ENCODE peak calls at places on chromosomes 16 and 17, in eight cellular contexts. S is mesothelial cell of epicardium, W is A549, D is Peyer's patch, N is K562, R is heart left ventricle, Y is fibroblast of lung, U is WERI-Rb-1. P is an unnamed sample.

GRCh38 chr16:22141746-22142145 is 20.6 kb upstream of the SDR42E2 start:
- DNase-seq in S (no peak), N (peak; percentile 34), D (no peak), Y (no peak), U (peak; percentile 46), W (peak; percentile 54), R (no peak), P (peak; percentile 21)

GRCh38 chr17:82601447-82602000 is 46.7 kb downstream of the WDR45B start:
- DNase-seq in N (no peak), D (no peak), R (no peak), S (no peak), U (no peak), Y (no peak), W (no peak), P (no peak)

GRCh38 chr17:69123626-69124025 is 18.1 kb downstream of the ABCA6 start:
- DNase-seq in S (no peak), N (no peak), R (no peak), W (no peak), D (no peak), U (no peak), Y (no peak), P (no peak)

GRCh38 chr17:43033947-43034622 is 9.1 kb downstream of the RND2 start:
- DNase-seq in D (no peak), W (no peak), R (no peak), N (no peak), S (no peak), Y (no peak), U (peak; percentile 55), P (no peak)

GRCh38 chr17:4453821-4454591 is 20.3 kb downstream of the SPNS3 start:
- DNase-seq in W (no peak), S (no peak), Y (no peak), U (no peak), N (no peak), R (no peak), D (no peak), P (no peak)

GRCh38 chr16:64412578-64413280 is 709.1 kb downstream of the CDH11 start:
- DNase-seq in Y (peak; percentile 30), R (no peak), D (no peak), W (no peak), U (no peak), N (no peak), S (no peak), P (no peak)

GRCh38 chr16:49858200-49859129 is 2.6 kb upstream of the ZNF423 start:
- DNase-seq in S (peak; percentile 70), Y (no peak), N (no peak), D (no peak), U (peak; percentile 91), W (peak; percentile 21), R (peak; percentile 68), P (peak; percentile 53)

GRCh38 chr17:14010999-14011692 is 58.2 kb upstream of the COX10 start:
- DNase-seq in R (no peak), N (no peak), W (no peak), U (no peak), Y (no peak), D (no peak), S (no peak), P (no peak)

GRCh38 chr16:82655315-82655714 is 28.5 kb downstream of the CDH13 start:
- DNase-seq in S (no peak), W (no peak), U (no peak), Y (peak; percentile 85), R (peak; percentile 39), N (no peak), D (peak; percentile 65), P (no peak)

GRCh38 chr17:76432712-76433336 is 20.1 kb downstream of the UBE2O start:
- DNase-seq in U (no peak), S (no peak), W (peak; percentile 40), N (no peak), D (no peak), Y (no peak), R (no peak), P (no peak)

GRCh38 chr17:45430738-45431530 is 1.7 kb downstream of the ARHGAP27 start:
- DNase-seq in W (no peak), D (peak; percentile 65), U (no peak), R (no peak), Y (no peak), N (peak; percentile 24), S (peak; percentile 74), P (no peak)

GRCh38 chr17:7888184-7888920 is at the start of gene CHD3:
- DNase-seq in S (peak; percentile 58), U (no peak), D (peak; percentile 18), N (peak; percentile 31), W (no peak), R (no peak), Y (peak; percentile 38), P (no peak)

GRCh38 chr16:57571098-57571497 is 28.7 kb downstream of the ADGRG5 start:
- DNase-seq in W (no peak), Y (no peak), D (peak; percentile 8), N (no peak), U (no peak), R (no peak), S (no peak), P (no peak)

GRCh38 chr16:87347932-87348615 is 30.9 kb upstream of the C16orf95 start:
- DNase-seq in D (no peak), U (no peak), S (no peak), Y (no peak), N (no peak), W (no peak), R (no peak), P (no peak)
- TF ChIP-seq CTCF in D (no peak), U (no peak), S (no peak), Y (no peak), N (no peak), W (no peak), R (no peak), P (no peak)

GRCh38 chr16:3153077-3153368 is 18.2 kb downstream of the ZNF213 start:
- DNase-seq in U (no peak), D (no peak), S (no peak), N (no peak), Y (no peak), R (no peak), W (no peak), P (no peak)

GRCh38 chr16:3149630-3150345 is 15.0 kb downstream of the ZNF213 start:
- DNase-seq in R (peak; percentile 78), S (peak; percentile 77), N (peak; percentile 88), Y (peak; percentile 61), W (peak; percentile 83), U (peak; percentile 76), D (peak; percentile 68), P (peak; percentile 79)

GRCh38 chr16:3152022-3152272 is 17.1 kb downstream of the ZNF213 start:
- DNase-seq in Y (no peak), D (no peak), U (no peak), W (no peak), S (no peak), R (peak; percentile 16), N (no peak), P (no peak)

GRCh38 chr16:3150346-3151218 is 15.8 kb downstream of the ZNF213 start:
- DNase-seq in W (peak; percentile 97), Y (peak; percentile 96), S (peak; percentile 100), N (peak; percentile 97), R (peak; percentile 94), U (peak; percentile 96), D (peak; percentile 95), P (peak; percentile 99)

DNA sequence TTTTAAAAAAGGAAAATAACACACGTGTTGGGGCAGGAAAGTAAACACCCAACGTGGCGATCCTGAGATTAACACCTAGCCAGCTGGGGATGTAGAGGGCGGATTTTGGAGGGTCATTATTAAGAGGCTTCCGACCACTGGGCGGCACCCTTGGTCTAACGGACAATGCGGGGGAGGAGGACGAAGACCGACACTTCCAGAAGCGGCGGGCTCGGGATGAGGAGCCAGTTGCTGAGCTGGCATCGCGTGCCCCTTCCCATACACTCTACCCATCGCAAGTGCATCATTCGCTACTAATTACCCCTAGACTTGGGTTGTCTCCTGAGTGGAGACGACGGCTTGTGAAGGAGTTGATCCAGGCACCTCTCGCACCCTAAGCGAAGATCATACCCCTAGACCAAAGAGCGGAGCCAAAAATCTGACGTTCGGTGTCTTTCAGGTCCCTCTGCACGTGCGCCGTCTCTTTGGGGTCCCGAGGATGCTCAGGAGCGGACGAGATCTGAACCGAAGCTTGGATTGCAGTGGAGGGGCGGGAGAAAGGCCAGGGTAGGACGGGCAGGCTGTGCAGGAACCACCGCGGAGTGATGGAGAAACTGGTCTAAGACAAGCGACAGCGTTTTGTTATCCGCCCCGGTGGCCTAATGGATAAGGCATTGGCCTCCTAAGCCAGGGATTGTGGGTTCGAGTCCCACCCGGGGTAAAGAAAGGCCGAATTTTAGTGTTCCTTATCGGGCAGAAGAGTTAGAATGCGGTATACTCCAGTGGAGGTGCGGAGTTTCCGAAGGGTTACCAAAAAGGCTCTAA is 17.6 kb downstream of the ZNF213 start:
- DNase-seq in U (peak; percentile 90), Y (peak; percentile 92), N (peak; percentile 95), R (peak; percentile 89), S (peak; percentile 92), D (peak; percentile 69), W (peak; percentile 96), P (peak; percentile 94)
- TF ChIP-seq CTCF in U (peak; percentile 61), Y (peak; percentile 36), N (peak; percentile 82), R (peak; percentile 10), S (no peak), D (peak; percentile 32), W (peak; percentile 68), P (no peak)

DNA sequence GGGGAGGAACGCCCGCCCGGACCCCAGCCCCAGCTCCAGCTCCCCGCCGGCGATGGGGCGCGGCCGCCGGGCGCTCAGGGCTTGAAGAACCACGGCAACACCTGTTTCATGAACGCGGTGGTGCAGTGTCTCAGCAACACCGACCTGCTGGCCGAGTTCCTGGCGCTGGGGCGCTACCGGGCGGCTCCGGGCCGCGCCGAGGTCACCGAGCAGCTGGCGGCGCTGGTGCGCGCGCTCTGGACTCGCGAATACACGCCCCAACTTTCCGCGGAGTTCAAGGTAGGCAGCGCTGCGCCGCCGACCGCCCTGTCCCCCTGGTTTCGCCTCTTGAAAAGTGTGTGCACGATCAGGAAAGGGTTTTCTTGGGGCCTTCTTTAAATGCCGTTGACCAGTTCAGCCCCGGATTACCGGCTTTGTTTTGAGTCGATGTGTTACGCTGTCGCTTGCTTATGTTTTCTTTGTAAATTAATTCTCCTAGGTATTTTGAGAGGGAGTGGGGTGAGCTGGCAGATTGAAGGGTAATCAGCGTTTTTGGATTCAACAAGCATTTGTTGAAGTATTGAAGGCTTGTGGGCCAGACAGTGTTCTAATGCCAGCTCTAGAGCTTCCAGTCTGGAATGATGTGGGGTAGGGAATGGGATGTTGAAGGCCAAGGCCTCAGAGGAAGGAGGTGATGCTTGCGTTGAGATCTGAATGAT is 690 bp downstream of the USP43 start:
- DNase-seq in R (peak; percentile 22), W (peak; percentile 82), S (peak; percentile 63), N (peak; percentile 41), Y (no peak), U (peak; percentile 59), D (no peak), P (peak; percentile 55)
- TF ChIP-seq CTCF in R (no peak), W (peak; percentile 55), S (no peak), N (peak; percentile 45), Y (no peak), U (peak; percentile 45), D (peak; percentile 48), P (no peak)

GRCh38 chr17:31480067-31480466 is 88.6 kb downstream of the RAB11FIP4 start:
- DNase-seq in U (peak; percentile 56), S (no peak), Y (no peak), R (no peak), D (no peak), W (no peak), N (no peak), P (no peak)
- TF ChIP-seq CTCF in U (no peak), S (no peak), Y (no peak), R (no peak), D (no peak), W (no peak), N (no peak), P (no peak)

P was measured in endothelial cell.